ENCODE peak calls at places on chromosome 14, in four cellular contexts. One of them, this sample, is unnamed.

GRCh38 chr14:74500417-74501134 is 7.0 kb downstream of the ISCA2 start:
- DNase-seq in MM.1S: no peak
- DNase-seq in choroid plexus epithelial cell: no peak
- DNase-seq in stimulated activated CD4-positive, alpha-beta T cell treated with anti-CD3 and anti-CD28 coated beads, Interleukin-4, amount 100 ng/mL, for 4 hours: no peak
- DNase-seq in this sample: no peak

GRCh38 chr14:36512585-36513003 is 7.4 kb downstream of the NKX2-1 start:
- DNase-seq in MM.1S: no peak
- DNase-seq in choroid plexus epithelial cell: no peak
- DNase-seq in stimulated activated CD4-positive, alpha-beta T cell treated with anti-CD3 and anti-CD28 coated beads, Interleukin-4, amount 100 ng/mL, for 4 hours: no peak
- DNase-seq in this sample: no peak

GRCh38 chr14:72723741-72724530 is 170.0 kb downstream of the DPF3 start:
- DNase-seq in MM.1S: no peak
- DNase-seq in choroid plexus epithelial cell: peak; percentile 67
- DNase-seq in stimulated activated CD4-positive, alpha-beta T cell treated with anti-CD3 and anti-CD28 coated beads, Interleukin-4, amount 100 ng/mL, for 4 hours: no peak
- DNase-seq in this sample: no peak

GRCh38 chr14:65958664-65959562 is 527.3 kb upstream of the CCDC196 start:
- DNase-seq in MM.1S: peak; percentile 11
- DNase-seq in choroid plexus epithelial cell: peak; percentile 51
- DNase-seq in stimulated activated CD4-positive, alpha-beta T cell treated with anti-CD3 and anti-CD28 coated beads, Interleukin-4, amount 100 ng/mL, for 4 hours: no peak
- DNase-seq in this sample: no peak

GRCh38 chr14:104126753-104127152 is 11.6 kb upstream of the KIF26A start:
- DNase-seq in MM.1S: no peak
- DNase-seq in choroid plexus epithelial cell: no peak
- DNase-seq in stimulated activated CD4-positive, alpha-beta T cell treated with anti-CD3 and anti-CD28 coated beads, Interleukin-4, amount 100 ng/mL, for 4 hours: no peak
- DNase-seq in this sample: no peak

GRCh38 chr14:71355324-71356201 is 448.3 kb downstream of the PCNX1 start:
- DNase-seq in MM.1S: no peak
- DNase-seq in choroid plexus epithelial cell: peak; percentile 85
- DNase-seq in stimulated activated CD4-positive, alpha-beta T cell treated with anti-CD3 and anti-CD28 coated beads, Interleukin-4, amount 100 ng/mL, for 4 hours: no peak
- DNase-seq in this sample: no peak

GRCh38 chr14:23119362-23120327 is 590 bp upstream of the CEBPE start:
- DNase-seq in MM.1S: no peak
- DNase-seq in choroid plexus epithelial cell: no peak
- DNase-seq in stimulated activated CD4-positive, alpha-beta T cell treated with anti-CD3 and anti-CD28 coated beads, Interleukin-4, amount 100 ng/mL, for 4 hours: no peak
- DNase-seq in this sample: no peak

GRCh38 chr14:67335781-67336180 is 23.8 kb downstream of the ATP6V1D start:
- DNase-seq in MM.1S: no peak
- DNase-seq in choroid plexus epithelial cell: peak; percentile 64
- DNase-seq in stimulated activated CD4-positive, alpha-beta T cell treated with anti-CD3 and anti-CD28 coated beads, Interleukin-4, amount 100 ng/mL, for 4 hours: no peak
- DNase-seq in this sample: no peak

GRCh38 chr14:45254771-45255170 is 1.8 kb upstream of the MIS18BP1 start:
- DNase-seq in MM.1S: no peak
- DNase-seq in choroid plexus epithelial cell: no peak
- DNase-seq in stimulated activated CD4-positive, alpha-beta T cell treated with anti-CD3 and anti-CD28 coated beads, Interleukin-4, amount 100 ng/mL, for 4 hours: no peak
- DNase-seq in this sample: no peak

GRCh38 chr14:76603713-76604112 is 157.6 kb upstream of the VASH1 start:
- DNase-seq in MM.1S: no peak
- DNase-seq in choroid plexus epithelial cell: no peak
- DNase-seq in stimulated activated CD4-positive, alpha-beta T cell treated with anti-CD3 and anti-CD28 coated beads, Interleukin-4, amount 100 ng/mL, for 4 hours: no peak
- DNase-seq in this sample: no peak

GRCh38 chr14:102185360-102185759 is 45.7 kb downstream of the WDR20 start:
- DNase-seq in MM.1S: no peak
- DNase-seq in choroid plexus epithelial cell: no peak
- DNase-seq in stimulated activated CD4-positive, alpha-beta T cell treated with anti-CD3 and anti-CD28 coated beads, Interleukin-4, amount 100 ng/mL, for 4 hours: no peak
- DNase-seq in this sample: no peak

GRCh38 chr14:71942904-71943694 is 10.9 kb downstream of the RGS6 start:
- DNase-seq in MM.1S: no peak
- DNase-seq in choroid plexus epithelial cell: no peak
- DNase-seq in stimulated activated CD4-positive, alpha-beta T cell treated with anti-CD3 and anti-CD28 coated beads, Interleukin-4, amount 100 ng/mL, for 4 hours: no peak
- DNase-seq in this sample: no peak

GRCh38 chr14:44961151-44961729 is 507 bp downstream of the KLHL28 start:
- DNase-seq in MM.1S: peak; percentile 43
- DNase-seq in choroid plexus epithelial cell: peak; percentile 77
- DNase-seq in stimulated activated CD4-positive, alpha-beta T cell treated with anti-CD3 and anti-CD28 coated beads, Interleukin-4, amount 100 ng/mL, for 4 hours: peak; percentile 59
- DNase-seq in this sample: peak; percentile 53

GRCh38 chr14:94748667-94749347 is 21.1 kb downstream of the GSC start:
- DNase-seq in MM.1S: peak; percentile 45
- DNase-seq in choroid plexus epithelial cell: peak; percentile 51
- DNase-seq in stimulated activated CD4-positive, alpha-beta T cell treated with anti-CD3 and anti-CD28 coated beads, Interleukin-4, amount 100 ng/mL, for 4 hours: no peak
- DNase-seq in this sample: no peak

GRCh38 chr14:76118594-76118993 is 33.1 kb upstream of the GPATCH2L start:
- DNase-seq in MM.1S: no peak
- DNase-seq in choroid plexus epithelial cell: no peak
- DNase-seq in stimulated activated CD4-positive, alpha-beta T cell treated with anti-CD3 and anti-CD28 coated beads, Interleukin-4, amount 100 ng/mL, for 4 hours: no peak
- DNase-seq in this sample: no peak

GRCh38 chr14:60646202-60646886 is 2.9 kb downstream of the SIX1 start:
- DNase-seq in MM.1S: no peak
- DNase-seq in choroid plexus epithelial cell: peak; percentile 53
- DNase-seq in stimulated activated CD4-positive, alpha-beta T cell treated with anti-CD3 and anti-CD28 coated beads, Interleukin-4, amount 100 ng/mL, for 4 hours: no peak
- DNase-seq in this sample: no peak

GRCh38 chr14:36553650-36554260 is 28.7 kb downstream of the NKX2-8 start:
- DNase-seq in MM.1S: peak; percentile 47
- DNase-seq in choroid plexus epithelial cell: peak; percentile 80
- DNase-seq in stimulated activated CD4-positive, alpha-beta T cell treated with anti-CD3 and anti-CD28 coated beads, Interleukin-4, amount 100 ng/mL, for 4 hours: no peak
- DNase-seq in this sample: no peak

GRCh38 chr14:90409209-90409730 is 12.4 kb downstream of the CALM1 start:
- DNase-seq in MM.1S: no peak
- DNase-seq in choroid plexus epithelial cell: peak; percentile 95
- DNase-seq in stimulated activated CD4-positive, alpha-beta T cell treated with anti-CD3 and anti-CD28 coated beads, Interleukin-4, amount 100 ng/mL, for 4 hours: no peak
- DNase-seq in this sample: no peak

GRCh38 chr14:81398196-81398891 is 1.8 kb downstream of the STON2 start:
- DNase-seq in MM.1S: no peak
- DNase-seq in choroid plexus epithelial cell: no peak
- DNase-seq in stimulated activated CD4-positive, alpha-beta T cell treated with anti-CD3 and anti-CD28 coated beads, Interleukin-4, amount 100 ng/mL, for 4 hours: no peak
- DNase-seq in this sample: no peak

GRCh38 chr14:103121846-103122577 is 1.2 kb upstream of the TNFAIP2 start:
- DNase-seq in MM.1S: no peak
- DNase-seq in choroid plexus epithelial cell: peak; percentile 26
- DNase-seq in stimulated activated CD4-positive, alpha-beta T cell treated with anti-CD3 and anti-CD28 coated beads, Interleukin-4, amount 100 ng/mL, for 4 hours: no peak
- DNase-seq in this sample: no peak

GRCh38 chr14:36054353-36055051 is 122.0 kb downstream of the PTCSC3 start:
- DNase-seq in MM.1S: no peak
- DNase-seq in choroid plexus epithelial cell: no peak
- DNase-seq in stimulated activated CD4-positive, alpha-beta T cell treated with anti-CD3 and anti-CD28 coated beads, Interleukin-4, amount 100 ng/mL, for 4 hours: no peak
- DNase-seq in this sample: no peak

GRCh38 chr14:65225299-65226159 is 123.2 kb upstream of the MAX start:
- DNase-seq in MM.1S: no peak
- DNase-seq in choroid plexus epithelial cell: no peak
- DNase-seq in stimulated activated CD4-positive, alpha-beta T cell treated with anti-CD3 and anti-CD28 coated beads, Interleukin-4, amount 100 ng/mL, for 4 hours: no peak
- DNase-seq in this sample: no peak

GRCh38 chr14:93430889-93431670 is at the start of gene UNC79:
- DNase-seq in MM.1S: no peak
- DNase-seq in choroid plexus epithelial cell: peak; percentile 6
- DNase-seq in stimulated activated CD4-positive, alpha-beta T cell treated with anti-CD3 and anti-CD28 coated beads, Interleukin-4, amount 100 ng/mL, for 4 hours: no peak
- DNase-seq in this sample: no peak

GRCh38 chr14:55572578-55572977 is 7.4 kb upstream of the KTN1 start:
- DNase-seq in MM.1S: no peak
- DNase-seq in choroid plexus epithelial cell: peak; percentile 9
- DNase-seq in stimulated activated CD4-positive, alpha-beta T cell treated with anti-CD3 and anti-CD28 coated beads, Interleukin-4, amount 100 ng/mL, for 4 hours: no peak
- DNase-seq in this sample: no peak

This sample was measured in activated T-helper 9 cell treated with anti-CD3 and anti-CD28 coated beads, Interleukin-2, amount 50 U/mL, for 16 hours.